ENCODE peak calls at places on chromosomes 13 and 19, in four cellular contexts. N is SK-N-SH, F is H1, X is WTC11. P is an unnamed sample.

GRCh38 chr13:68439821-68440220 is 1209.7 kb upstream of the PCDH9 start:
- DNase-seq in N (no peak), F (no peak), X (no peak), P (no peak)

GRCh38 chr19:5369962-5370367 is 29.4 kb upstream of the PTPRS start:
- DNase-seq in N (peak; percentile 70), F (peak; percentile 97), X (peak; percentile 93), P (peak; percentile 77)

GRCh38 chr19:40165362-40165937 is 25.8 kb upstream of the MAP3K10 start:
- DNase-seq in N (peak; percentile 72), F (peak; percentile 92), X (peak; percentile 90), P (peak; percentile 59)

GRCh38 chr19:17001603-17002183 is 24.9 kb downstream of the CPAMD8 start:
- DNase-seq in N (no peak), F (peak; percentile 50), X (no peak), P (peak; percentile 46)

GRCh38 chr13:100454876-100455275 is 133.7 kb downstream of the GGACT start:
- DNase-seq in N (no peak), F (no peak), X (no peak), P (no peak)

GRCh38 chr13:20494656-20495055 is 31.0 kb downstream of the CRYL1 start:
- DNase-seq in N (no peak), F (no peak), X (no peak), P (no peak)

GRCh38 chr13:28059214-28059613 is 41.2 kb downstream of the FLT3 start:
- DNase-seq in N (peak; percentile 7), F (peak; percentile 73), X (peak; percentile 65), P (peak; percentile 44)

GRCh38 chr19:19140476-19140875 is 2.2 kb upstream of the TMEM161A start:
- DNase-seq in N (no peak), F (no peak), X (no peak), P (no peak)

GRCh38 chr19:33385956-33386355 is 12.4 kb downstream of the CEBPG start:
- DNase-seq in N (no peak), F (no peak), X (no peak), P (no peak)

GRCh38 chr13:100306042-100306441 is 217.1 kb downstream of the PCCA start:
- DNase-seq in N (no peak), F (no peak), X (no peak), P (no peak)

GRCh38 chr19:1882786-1883692 is 2.3 kb downstream of the ABHD17A start:
- DNase-seq in N (no peak), F (no peak), X (no peak), P (no peak)

GRCh38 chr13:77751513-77752456 is 54.3 kb downstream of the SLAIN1 start:
- DNase-seq in N (peak; percentile 23), F (no peak), X (peak; percentile 22), P (peak; percentile 21)

GRCh38 chr19:3346677-3347353 is 19.6 kb upstream of the NFIC start:
- DNase-seq in N (no peak), F (no peak), X (no peak), P (no peak)

GRCh38 chr13:110280231-110280813 is 26.6 kb downstream of the COL4A1 start:
- DNase-seq in N (no peak), F (no peak), X (no peak), P (no peak)

GRCh38 chr19:4089400-4089908 is 22.8 kb upstream of the ZBTB7A start:
- DNase-seq in N (no peak), F (no peak), X (no peak), P (no peak)

GRCh38 chr13:65505941-65506340 is 1724.2 kb downstream of the PCDH9 start:
- DNase-seq in N (no peak), F (no peak), X (no peak), P (no peak)

GRCh38 chr13:90717451-90717936 is 630.0 kb upstream of the MIR17HG start:
- DNase-seq in N (no peak), F (no peak), X (no peak), P (no peak)

GRCh38 chr13:75345191-75345590 is 136.8 kb downstream of the TBC1D4 start:
- DNase-seq in N (no peak), F (no peak), X (no peak), P (peak; percentile 4)

GRCh38 chr19:4896372-4896771 is 6.3 kb downstream of the ARRDC5 start:
- DNase-seq in N (no peak), F (no peak), X (no peak), P (no peak)

GRCh38 chr13:44879452-44880058 is 109.7 kb downstream of the NUFIP1 start:
- DNase-seq in N (peak; percentile 18), F (no peak), X (no peak), P (no peak)

GRCh38 chr13:108193806-108194205 is 21.5 kb downstream of the LIG4 start:
- DNase-seq in N (no peak), F (no peak), X (no peak), P (no peak)

GRCh38 chr13:40597735-40598365 is 68.6 kb downstream of the FOXO1 start:
- DNase-seq in N (no peak), F (no peak), X (peak; percentile 29), P (no peak)

GRCh38 chr19:12778020-12778904 is 2.9 kb upstream of the HOOK2 start:
- DNase-seq in N (peak; percentile 76), F (peak; percentile 76), X (peak; percentile 53), P (peak; percentile 37)

GRCh38 chr13:25111557-25111956 is 15.6 kb downstream of the PABPC3 start:
- DNase-seq in N (no peak), F (no peak), X (no peak), P (no peak)

GRCh38 chr19:55118401-55118991 is 1.1 kb upstream of the PPP1R12C start:
- DNase-seq in N (no peak), F (peak; percentile 94), X (peak; percentile 93), P (peak; percentile 69)

GRCh38 chr13:32538234-32538620 is 368 bp downstream of the N4BP2L2 start:
- DNase-seq in N (peak; percentile 45), F (peak; percentile 46), X (peak; percentile 14), P (no peak)

GRCh38 chr19:55087542-55087935 is 11.9 kb downstream of the EPS8L1 start:
- DNase-seq in N (no peak), F (no peak), X (no peak), P (no peak)

GRCh38 chr13:111494641-111495040 is 174.2 kb downstream of the TEX29 start:
- DNase-seq in N (no peak), F (no peak), X (no peak), P (no peak)

GRCh38 chr13:38941353-38941945 is 49.2 kb downstream of the STOML3 start:
- DNase-seq in N (no peak), F (no peak), X (no peak), P (no peak)

GRCh38 chr13:29799041-29799440 is 51.4 kb downstream of the UBL3 start:
- DNase-seq in N (no peak), F (no peak), X (no peak), P (no peak)

GRCh38 chr13:28872427-28873176 is 52.5 kb downstream of the MTUS2 start:
- DNase-seq in N (no peak), F (no peak), X (no peak), P (no peak)

GRCh38 chr13:41505209-41505835 is 48.0 kb downstream of the RGCC start:
- DNase-seq in N (no peak), F (no peak), X (no peak), P (no peak)

GRCh38 chr19:55545443-55545842 is at the start of gene SBK3:
- DNase-seq in N (no peak), F (no peak), X (no peak), P (no peak)

GRCh38 chr19:47996230-47996727 is 1.8 kb downstream of the ELSPBP1 start:
- DNase-seq in N (no peak), F (no peak), X (no peak), P (no peak)

GRCh38 chr19:38711726-38712153 is 32.5 kb downstream of the CAPN12 start:
- DNase-seq in N (no peak), F (no peak), X (no peak), P (no peak)

GRCh38 chr13:21229241-21230024 is 53.0 kb downstream of the MRPL57 start:
- DNase-seq in N (no peak), F (no peak), X (no peak), P (no peak)

GRCh38 chr13:66347718-66348117 is 882.4 kb downstream of the PCDH9 start:
- DNase-seq in N (no peak), F (no peak), X (no peak), P (no peak)

GRCh38 chr13:34165158-34165557 is 347.2 kb downstream of the RFC3 start:
- DNase-seq in N (no peak), F (no peak), X (no peak), P (no peak)

GRCh38 chr13:34164585-34164984 is 346.6 kb downstream of the RFC3 start:
- DNase-seq in N (no peak), F (no peak), X (no peak), P (no peak)

GRCh38 chr13:34161829-34162544 is 344.0 kb downstream of the RFC3 start:
- DNase-seq in N (no peak), F (no peak), X (no peak), P (no peak)

GRCh38 chr13:34159946-34160345 is 342.0 kb downstream of the RFC3 start:
- DNase-seq in N (no peak), F (no peak), X (no peak), P (no peak)

GRCh38 chr13:34162545-34162936 is 344.6 kb downstream of the RFC3 start:
- DNase-seq in N (no peak), F (no peak), X (no peak), P (no peak)
- TF ChIP-seq TEAD4 in N (no peak), F (no peak), X (no peak), P (no peak)

GRCh38 chr13:103031332-103031873 is 34.8 kb downstream of the SLC10A2 start:
- DNase-seq in N (no peak), F (no peak), X (no peak), P (no peak)
- TF ChIP-seq TEAD4 in N (no peak), F (no peak), X (no peak), P (no peak)

GRCh38 chr13:33931397-33931987 is 113.5 kb downstream of the RFC3 start:
- DNase-seq in N (peak; percentile 7), F (no peak), X (peak; percentile 17), P (peak; percentile 6)
- TF ChIP-seq TEAD4 in N (no peak), F (no peak), X (no peak), P (no peak)

GRCh38 chr13:92573467-92574057 is 653.0 kb upstream of the GPC6 start:
- DNase-seq in N (peak; percentile 2), F (peak; percentile 48), X (peak; percentile 33), P (peak; percentile 32)
- TF ChIP-seq TEAD4 in N (no peak), F (peak; percentile 18), X (no peak), P (no peak)

DNA sequence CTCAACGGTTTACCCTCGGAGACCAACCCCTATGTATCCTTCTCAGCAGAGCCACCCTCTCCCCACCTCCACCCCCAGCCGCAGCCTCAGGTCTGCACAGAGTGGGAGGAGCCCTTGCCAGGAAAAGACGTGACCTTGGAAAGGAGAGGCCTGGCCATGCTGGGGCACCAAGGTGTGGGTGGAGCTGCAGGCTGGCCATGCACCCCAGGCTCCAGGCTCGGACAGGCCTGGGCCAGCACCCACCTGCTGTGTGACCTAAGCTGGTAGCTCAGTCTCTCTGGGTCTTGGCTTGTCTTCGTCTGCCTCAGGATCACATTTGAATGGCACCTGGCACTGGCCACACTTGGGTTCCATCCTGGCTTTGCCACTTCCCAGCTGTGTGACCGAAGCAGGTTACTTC is 29.5 kb downstream of the CCDC8 start:
- DNase-seq in N (no peak), F (no peak), X (no peak), P (no peak)
- TF ChIP-seq TEAD4 in N (no peak), F (no peak), X (no peak), P (no peak)

GRCh38 chr13:31072041-31072440 is 89.7 kb downstream of the HSPH1 start:
- DNase-seq in N (no peak), F (no peak), X (no peak), P (no peak)
- TF ChIP-seq TEAD4 in N (no peak), F (no peak), X (no peak), P (no peak)

P was measured in K562.